ENCODE peak calls at places on chromosomes 7 and 10, in six cellular contexts. W, R, C, A, V and J are unnamed samples.

GRCh38 chr7:3455826-3456444 is 154.9 kb downstream of the SDK1 start:
- DNase-seq in A (no peak), C (no peak), V (no peak), R (no peak), W (no peak), J (no peak)

GRCh38 chr10:46528675-46529615 is 27.5 kb downstream of the GPRIN2 start:
- DNase-seq in C (no peak), V (peak), A (no peak), R (peak), W (peak), J (no peak)

GRCh38 chr10:31120392-31120791 is 88.7 kb upstream of the ZNF438 start:
- DNase-seq in W (no peak), C (no peak), V (no peak), A (no peak), R (no peak), J (no peak)

GRCh38 chr10:132702601-132703304 is 83.2 kb downstream of the NKX6-2 start:
- DNase-seq in W (no peak), V (peak), C (no peak), R (no peak), A (peak), J (peak)

GRCh38 chr7:149237502-149237901 is 1.9 kb upstream of the ZNF212 start:
- DNase-seq in W (no peak), R (no peak), V (no peak), C (no peak), A (no peak), J (no peak)

GRCh38 chr10:73655990-73656298 is at the start of gene SYNPO2L:
- DNase-seq in A (no peak), C (no peak), W (no peak), R (no peak), V (no peak), J (no peak)

GRCh38 chr10:60130130-60130579 is 223.8 kb upstream of the CCDC6 start:
- DNase-seq in V (no peak), R (no peak), C (no peak), W (no peak), A (peak), J (peak)

GRCh38 chr7:116984917-116985316 is 31.6 kb downstream of the ST7 start:
- DNase-seq in R (no peak), C (no peak), W (no peak), A (no peak), V (no peak), J (no peak)

GRCh38 chr10:132762267-132762666 is 23.7 kb downstream of the NKX6-2 start:
- DNase-seq in C (no peak), W (no peak), V (no peak), A (no peak), R (no peak), J (no peak)

GRCh38 chr10:12703141-12703540 is 298.4 kb downstream of the CCDC3 start:
- DNase-seq in R (no peak), W (no peak), A (no peak), C (peak), V (no peak), J (no peak)

GRCh38 chr7:85695041-85695990 is 508.5 kb upstream of the SEMA3D start:
- DNase-seq in A (no peak), V (no peak), C (no peak), W (no peak), R (no peak), J (no peak)

GRCh38 chr10:73625004-73625883 is 16.0 kb downstream of the MYOZ1 start:
- DNase-seq in A (peak), C (peak), R (peak), V (peak), W (no peak), J (peak)

GRCh38 chr7:44052771-44053365 is 8.4 kb downstream of the DBNL start:
- DNase-seq in C (no peak), R (peak), W (peak), V (peak), A (no peak), J (no peak)

GRCh38 chr7:36207451-36208291 is 54.6 kb downstream of the EEPD1 start:
- DNase-seq in A (no peak), W (no peak), R (peak), C (no peak), V (peak), J (peak)

GRCh38 chr10:58384536-58384998 is 643 bp upstream of the TFAM start:
- DNase-seq in C (no peak), W (no peak), A (no peak), R (no peak), V (no peak), J (no peak)

GRCh38 chr7:102080371-102081243 is 206.1 kb upstream of the SH2B2 start:
- DNase-seq in W (no peak), A (no peak), C (peak), R (no peak), V (peak), J (peak)

GRCh38 chr10:12394236-12395033 is 45.1 kb downstream of the CAMK1D start:
- DNase-seq in C (no peak), W (no peak), A (no peak), V (no peak), R (no peak), J (no peak)

GRCh38 chr7:7207876-7208275 is 25.5 kb downstream of the C1GALT1 start:
- DNase-seq in R (no peak), C (no peak), W (no peak), A (no peak), V (no peak), J (no peak)

GRCh38 chr7:7201583-7202374 is 19.4 kb downstream of the C1GALT1 start:
- DNase-seq in V (peak), A (peak), C (peak), R (no peak), W (no peak), J (peak)

GRCh38 chr7:7203813-7204575 is 21.6 kb downstream of the C1GALT1 start:
- DNase-seq in W (no peak), V (no peak), R (no peak), A (no peak), C (no peak), J (no peak)

GRCh38 chr7:7202375-7202720 is 20.0 kb downstream of the C1GALT1 start:
- DNase-seq in V (no peak), A (no peak), C (no peak), W (no peak), R (no peak), J (no peak)
- H3K27ac ChIP-seq in V (peak), A (no peak), C (peak), W (no peak), R (no peak), J (no peak)

GRCh38 chr7:130960208-130960988 is 226.4 kb upstream of the KLF14 start:
- DNase-seq in C (no peak), V (no peak), R (no peak), A (no peak), W (no peak), J (no peak)
- TF ChIP-seq CTCF in C (no peak), V (no peak), R (no peak), A (no peak), W (no peak), J (peak)

DNA sequence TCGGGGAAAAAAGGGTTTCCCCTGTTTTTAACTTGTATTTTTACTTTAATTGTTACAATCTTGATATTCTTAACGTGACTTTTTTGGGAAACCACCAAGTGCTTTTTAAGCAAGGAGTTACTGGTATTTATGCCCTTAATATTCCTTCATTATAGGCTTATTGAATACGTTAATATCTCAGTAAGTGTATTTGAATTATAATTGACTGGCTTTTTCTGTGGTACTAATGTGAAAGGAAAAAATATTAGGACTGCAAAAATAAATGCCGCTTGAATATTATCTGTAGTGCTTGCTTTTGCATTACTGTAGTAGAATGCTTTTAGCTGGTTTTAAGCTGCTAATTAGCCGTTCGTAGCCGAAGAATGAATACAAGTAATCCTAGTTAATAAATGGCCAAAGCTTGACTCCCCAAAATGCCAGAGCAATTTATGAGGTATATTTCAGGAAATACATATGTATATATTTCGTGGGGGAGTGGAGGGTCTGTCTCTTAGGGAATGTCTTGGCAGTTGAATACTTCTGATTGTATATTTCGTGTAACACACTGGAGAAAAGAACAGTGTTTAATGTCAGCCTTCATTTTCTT is 1.3 kb downstream of the PDCD4 start:
- DNase-seq in R (no peak), C (no peak), W (no peak), V (no peak), A (no peak), J (no peak)
- H3K27ac ChIP-seq in R (peak), C (peak), W (peak), V (peak), A (no peak), J (peak)

GRCh38 chr7:151456782-151457181 is 16.8 kb upstream of the CRYGN start:
- DNase-seq in W (no peak), R (no peak), C (no peak), A (peak), V (no peak), J (peak)
- TF ChIP-seq CTCF in W (no peak), R (no peak), C (no peak), A (no peak), V (no peak), J (no peak)

DNA sequence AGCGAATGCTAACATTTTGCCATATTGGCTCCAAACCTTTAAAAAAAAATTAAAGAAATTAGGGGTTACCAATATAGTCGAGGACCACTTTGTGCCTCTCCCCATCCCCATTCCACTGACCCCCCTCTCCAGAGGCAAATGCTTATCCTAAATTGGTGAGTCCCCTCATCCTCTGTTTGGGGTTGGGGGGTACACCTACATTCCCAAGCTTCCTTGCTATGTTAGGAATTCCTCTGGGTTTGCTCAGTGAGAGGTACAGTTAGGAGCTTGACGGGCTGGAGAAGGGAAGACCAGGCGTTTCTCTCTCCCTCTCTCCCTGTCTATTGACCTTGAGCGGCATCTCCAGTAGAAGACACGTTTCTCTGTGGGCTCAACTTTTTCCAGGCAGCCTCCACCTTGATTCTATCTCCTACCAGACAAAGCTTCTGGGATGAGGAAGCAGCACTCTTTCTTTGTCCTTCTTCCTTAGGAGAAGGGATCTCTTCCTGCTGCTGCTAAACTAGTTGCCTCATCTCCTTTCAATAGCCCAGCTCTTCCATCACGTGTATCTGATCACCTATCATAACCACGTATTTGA is 6.6 kb upstream of the AKR1B15 start:
- DNase-seq in W (no peak), C (no peak), A (no peak), V (no peak), R (no peak), J (no peak)
- H3K27ac ChIP-seq in W (no peak), C (no peak), A (no peak), V (no peak), R (no peak), J (no peak)

DNA sequence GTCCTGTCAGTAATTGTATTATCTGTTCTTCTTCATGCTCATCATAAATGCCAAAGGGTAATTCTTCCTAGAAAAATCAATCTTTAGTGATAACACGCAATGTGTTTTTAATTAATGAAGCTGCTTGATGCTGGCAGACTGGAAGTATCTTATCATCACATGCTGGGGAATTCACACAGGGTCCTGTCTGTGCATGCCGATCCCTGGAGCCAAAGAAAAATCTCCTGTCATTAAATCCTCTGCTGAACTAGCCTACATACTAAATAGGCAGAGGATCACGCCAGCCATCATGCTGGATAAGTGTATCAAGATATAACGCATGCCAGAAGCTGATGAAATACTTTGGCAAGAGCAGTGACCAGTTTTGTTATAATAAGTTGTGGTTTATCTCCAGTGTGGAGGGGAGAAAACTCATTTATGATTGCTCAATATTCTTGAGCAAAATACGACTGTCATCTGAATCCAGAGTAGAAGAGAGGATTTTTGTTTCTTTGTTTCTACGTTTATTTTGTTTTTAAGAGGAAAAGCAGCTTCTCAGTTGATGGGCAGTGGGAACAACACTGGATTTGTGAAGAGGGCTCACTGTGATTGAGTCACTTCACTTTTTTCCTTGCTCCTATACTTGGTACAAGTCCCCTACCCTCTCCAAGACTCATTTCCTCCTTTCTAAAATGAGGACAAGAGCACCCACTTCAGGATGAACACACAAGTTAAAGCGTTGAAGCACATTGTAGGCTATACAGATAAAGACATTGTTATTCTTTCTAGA is 649.1 kb downstream of the TNS3 start:
- DNase-seq in V (no peak), A (no peak), C (peak), R (peak), W (peak), J (no peak)
- TF ChIP-seq CTCF in V (no peak), A (no peak), C (no peak), R (no peak), W (peak), J (peak)

GRCh38 chr10:62638062-62638477 is 166.4 kb upstream of the ADO start:
- DNase-seq in C (no peak), V (no peak), A (no peak), W (peak), R (no peak), J (no peak)
- H3K27ac ChIP-seq in C (peak), V (peak), A (no peak), W (peak), R (no peak), J (no peak)

GRCh38 chr10:117710181-117710798 is 167.7 kb downstream of the EMX2 start:
- DNase-seq in R (no peak), C (no peak), V (no peak), A (peak), W (no peak), J (peak)
- TF ChIP-seq CTCF in R (no peak), C (no peak), V (no peak), A (peak), W (no peak), J (peak)